ENCODE peak calls at places on chromosomes 4 and X, in four cellular contexts. I is AG08395; W is hepatocyte; M is activated CD4-positive, CD25-positive, alpha-beta regulatory T cell treated with anti-CD3 and anti-CD28 coated beads, Interleukin-2, amount 50 U/mL, for 72 hours. U is an unnamed sample.

GRCh38 chr4:86493460-86493859 is 100.7 kb upstream of the PTPN13 start:
- DNase-seq in I (peak), W (no peak), M (no peak), U (no peak)

GRCh38 chr4:105679186-105679585 is 29.3 kb downstream of the INTS12 start:
- DNase-seq in I (no peak), W (no peak), M (no peak), U (no peak)

GRCh38 chr4:6951880-6952381 is 42.3 kb downstream of the TBC1D14 start:
- DNase-seq in I (no peak), W (no peak), M (no peak), U (no peak)

GRCh38 chr4:24659241-24659961 is 75.0 kb upstream of the DHX15 start:
- DNase-seq in I (no peak), W (no peak), M (no peak), U (peak)

GRCh38 chrX:50436797-50437196 is 33.8 kb downstream of the DGKK start:
- DNase-seq in I (no peak), W (no peak), M (no peak), U (no peak)

GRCh38 chr4:189845145-189845846 is 95.4 kb upstream of the FRG1 start:
- DNase-seq in I (no peak), W (no peak), M (no peak), U (no peak)

GRCh38 chr4:71765349-71765748 is 18.5 kb downstream of the GC start:
- DNase-seq in I (peak), W (no peak), M (no peak), U (no peak)

GRCh38 chr4:110003401-110004187 is 90.9 kb downstream of the EGF start:
- DNase-seq in I (no peak), W (peak), M (no peak), U (no peak)

GRCh38 chrX:47247206-47247998 is 14.6 kb downstream of the USP11 start:
- DNase-seq in I (peak), W (no peak), M (no peak), U (no peak)

GRCh38 chr4:142585411-142585810 is 260.7 kb downstream of the INPP4B start:
- DNase-seq in I (no peak), W (no peak), M (no peak), U (no peak)

GRCh38 chr4:152810715-152811287 is 31.0 kb downstream of the ARFIP1 start:
- DNase-seq in I (no peak), W (peak), M (no peak), U (no peak)

GRCh38 chr4:8662776-8663175 is 70.2 kb downstream of the CPZ start:
- DNase-seq in I (no peak), W (no peak), M (no peak), U (no peak)

GRCh38 chrX:23292979-23293651 is 41.5 kb upstream of the PTCHD1 start:
- DNase-seq in I (no peak), W (no peak), M (no peak), U (no peak)

GRCh38 chrX:118528089-118528753 is 32.6 kb downstream of the DOCK11 start:
- DNase-seq in I (no peak), W (no peak), M (peak), U (no peak)

U was measured in NT2/D1.